ENCODE peak calls at places on chromosomes 6 and 20, in ten cellular contexts. One of them, this sample, is unnamed.

GRCh38 chr6:155528335-155528734 is 72.7 kb upstream of the NOX3 start:
- DNase-seq in sigmoid colon: no peak
- DNase-seq in WTC11: no peak
- DNase-seq in fibroblast of mammary gland: no peak
- DNase-seq in stomach: no peak
- DNase-seq in lower lobe of right lung: no peak
- DNase-seq in cardiac fibroblast: no peak
- DNase-seq in HFF-Myc: no peak
- DNase-seq in uterus: no peak
- DNase-seq in choroid plexus epithelial cell: peak; percentile 18
- DNase-seq in this sample: no peak

GRCh38 chr6:17394192-17394611 is 807 bp downstream of the CAP2 start:
- DNase-seq in sigmoid colon: peak; percentile 76
- DNase-seq in WTC11: peak; percentile 70
- DNase-seq in fibroblast of mammary gland: peak; percentile 48
- DNase-seq in stomach: peak; percentile 28
- DNase-seq in lower lobe of right lung: no peak
- DNase-seq in cardiac fibroblast: peak; percentile 75
- DNase-seq in HFF-Myc: peak; percentile 57
- DNase-seq in uterus: peak; percentile 50
- DNase-seq in choroid plexus epithelial cell: peak; percentile 69
- DNase-seq in this sample: peak; percentile 52

GRCh38 chr20:46501961-46502360 is 11.4 kb downstream of the ZNF334 start:
- DNase-seq in sigmoid colon: no peak
- DNase-seq in WTC11: no peak
- DNase-seq in fibroblast of mammary gland: no peak
- DNase-seq in stomach: no peak
- DNase-seq in lower lobe of right lung: no peak
- DNase-seq in cardiac fibroblast: no peak
- DNase-seq in HFF-Myc: no peak
- DNase-seq in uterus: no peak
- DNase-seq in choroid plexus epithelial cell: no peak
- DNase-seq in this sample: no peak

GRCh38 chr20:37615507-37616425 is 78.1 kb upstream of the CTNNBL1 start:
- DNase-seq in sigmoid colon: no peak
- DNase-seq in WTC11: peak; percentile 85
- DNase-seq in fibroblast of mammary gland: peak; percentile 6
- DNase-seq in stomach: peak; percentile 55
- DNase-seq in lower lobe of right lung: no peak
- DNase-seq in cardiac fibroblast: peak; percentile 26
- DNase-seq in HFF-Myc: peak; percentile 15
- DNase-seq in uterus: no peak
- DNase-seq in choroid plexus epithelial cell: peak; percentile 50
- DNase-seq in this sample: peak; percentile 37

GRCh38 chr6:119129968-119130484 is 51.6 kb upstream of the FAM184A start:
- DNase-seq in sigmoid colon: no peak
- DNase-seq in WTC11: no peak
- DNase-seq in fibroblast of mammary gland: peak; percentile 84
- DNase-seq in stomach: no peak
- DNase-seq in lower lobe of right lung: no peak
- DNase-seq in cardiac fibroblast: peak; percentile 70
- DNase-seq in HFF-Myc: no peak
- DNase-seq in uterus: no peak
- DNase-seq in choroid plexus epithelial cell: peak; percentile 69
- DNase-seq in this sample: no peak

GRCh38 chr6:82767037-82767436 is 298.6 kb downstream of the UBE3D start:
- DNase-seq in sigmoid colon: no peak
- DNase-seq in WTC11: peak; percentile 36
- DNase-seq in fibroblast of mammary gland: no peak
- DNase-seq in stomach: no peak
- DNase-seq in lower lobe of right lung: no peak
- DNase-seq in cardiac fibroblast: no peak
- DNase-seq in HFF-Myc: no peak
- DNase-seq in uterus: no peak
- DNase-seq in choroid plexus epithelial cell: no peak
- DNase-seq in this sample: no peak

GRCh38 chr6:116255246-116255800 is 1.4 kb upstream of the TSPYL4 start:
- DNase-seq in sigmoid colon: no peak
- DNase-seq in WTC11: no peak
- DNase-seq in fibroblast of mammary gland: peak; percentile 34
- DNase-seq in stomach: no peak
- DNase-seq in lower lobe of right lung: no peak
- DNase-seq in cardiac fibroblast: peak; percentile 44
- DNase-seq in HFF-Myc: no peak
- DNase-seq in uterus: no peak
- DNase-seq in choroid plexus epithelial cell: no peak
- DNase-seq in this sample: no peak

GRCh38 chr20:38623061-38623460 is 21.5 kb downstream of the ARHGAP40 start:
- DNase-seq in sigmoid colon: no peak
- DNase-seq in WTC11: no peak
- DNase-seq in fibroblast of mammary gland: no peak
- DNase-seq in stomach: no peak
- DNase-seq in lower lobe of right lung: no peak
- DNase-seq in cardiac fibroblast: no peak
- DNase-seq in HFF-Myc: no peak
- DNase-seq in uterus: no peak
- DNase-seq in choroid plexus epithelial cell: peak; percentile 60
- DNase-seq in this sample: no peak

GRCh38 chr20:50658804-50659380 is 32.5 kb downstream of the RIPOR3 start:
- DNase-seq in sigmoid colon: no peak
- DNase-seq in WTC11: no peak
- DNase-seq in fibroblast of mammary gland: no peak
- DNase-seq in stomach: peak; percentile 72
- DNase-seq in lower lobe of right lung: no peak
- DNase-seq in cardiac fibroblast: peak; percentile 69
- DNase-seq in HFF-Myc: no peak
- DNase-seq in uterus: no peak
- DNase-seq in choroid plexus epithelial cell: no peak
- DNase-seq in this sample: peak; percentile 67
- TF ChIP-seq CTCF in sigmoid colon: no peak
- TF ChIP-seq CTCF in WTC11: no peak
- TF ChIP-seq CTCF in fibroblast of mammary gland: no peak
- TF ChIP-seq CTCF in stomach: peak; percentile 24
- TF ChIP-seq CTCF in lower lobe of right lung: no peak
- TF ChIP-seq CTCF in cardiac fibroblast: no peak
- TF ChIP-seq CTCF in HFF-Myc: no peak
- TF ChIP-seq CTCF in uterus: no peak
- TF ChIP-seq CTCF in choroid plexus epithelial cell: no peak
- TF ChIP-seq CTCF in this sample: no peak

GRCh38 chr6:55449219-55449618 is 122.0 kb downstream of the GFRAL start:
- DNase-seq in sigmoid colon: no peak
- DNase-seq in WTC11: peak; percentile 12
- DNase-seq in fibroblast of mammary gland: peak; percentile 37
- DNase-seq in stomach: no peak
- DNase-seq in lower lobe of right lung: no peak
- DNase-seq in cardiac fibroblast: no peak
- DNase-seq in HFF-Myc: no peak
- DNase-seq in uterus: no peak
- DNase-seq in choroid plexus epithelial cell: peak; percentile 57
- DNase-seq in this sample: no peak
- TF ChIP-seq CTCF in sigmoid colon: no peak
- TF ChIP-seq CTCF in WTC11: no peak
- TF ChIP-seq CTCF in fibroblast of mammary gland: peak; percentile 25
- TF ChIP-seq CTCF in stomach: no peak
- TF ChIP-seq CTCF in lower lobe of right lung: no peak
- TF ChIP-seq CTCF in cardiac fibroblast: no peak
- TF ChIP-seq CTCF in HFF-Myc: no peak
- TF ChIP-seq CTCF in uterus: no peak
- TF ChIP-seq CTCF in choroid plexus epithelial cell: peak; percentile 60
- TF ChIP-seq CTCF in this sample: peak; percentile 19

DNA sequence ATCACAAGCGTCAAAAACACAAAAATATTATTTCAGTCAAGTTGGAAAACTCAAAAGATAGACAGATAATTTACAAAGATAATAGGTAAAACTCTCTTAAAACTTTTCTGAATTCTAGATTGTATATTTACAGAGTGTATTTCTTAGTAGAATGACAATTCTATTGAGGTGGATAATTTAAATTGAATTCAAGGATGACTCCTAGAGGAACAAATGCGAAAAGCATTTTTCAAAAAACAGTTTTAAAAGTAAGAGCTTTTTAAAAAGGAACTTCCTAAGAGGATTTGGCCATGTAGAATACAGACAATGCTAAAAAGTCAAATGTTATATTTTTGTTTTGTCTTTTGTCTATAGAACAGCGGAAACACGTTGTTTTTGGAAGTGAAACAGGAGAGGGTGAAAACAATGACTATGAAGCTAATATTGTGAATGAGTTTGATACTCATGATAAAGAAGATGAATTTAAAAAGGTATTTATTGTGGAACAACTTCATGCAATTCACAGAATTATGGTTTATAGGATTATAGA is 90.1 kb downstream of the DNAH8 start:
- DNase-seq in sigmoid colon: no peak
- DNase-seq in WTC11: no peak
- DNase-seq in fibroblast of mammary gland: no peak
- DNase-seq in stomach: no peak
- DNase-seq in lower lobe of right lung: no peak
- DNase-seq in cardiac fibroblast: no peak
- DNase-seq in HFF-Myc: no peak
- DNase-seq in uterus: no peak
- DNase-seq in choroid plexus epithelial cell: no peak
- DNase-seq in this sample: no peak
- TF ChIP-seq CTCF in sigmoid colon: no peak
- TF ChIP-seq CTCF in WTC11: no peak
- TF ChIP-seq CTCF in fibroblast of mammary gland: no peak
- TF ChIP-seq CTCF in stomach: no peak
- TF ChIP-seq CTCF in lower lobe of right lung: no peak
- TF ChIP-seq CTCF in cardiac fibroblast: no peak
- TF ChIP-seq CTCF in HFF-Myc: no peak
- TF ChIP-seq CTCF in uterus: no peak
- TF ChIP-seq CTCF in choroid plexus epithelial cell: no peak
- TF ChIP-seq CTCF in this sample: no peak

GRCh38 chr6:95133578-95133977 is 443.8 kb upstream of the MANEA start:
- DNase-seq in sigmoid colon: no peak
- DNase-seq in WTC11: no peak
- DNase-seq in fibroblast of mammary gland: no peak
- DNase-seq in stomach: no peak
- DNase-seq in lower lobe of right lung: no peak
- DNase-seq in cardiac fibroblast: no peak
- DNase-seq in HFF-Myc: no peak
- DNase-seq in uterus: no peak
- DNase-seq in choroid plexus epithelial cell: peak; percentile 54
- DNase-seq in this sample: peak; percentile 14
- TF ChIP-seq CTCF in sigmoid colon: no peak
- TF ChIP-seq CTCF in WTC11: no peak
- TF ChIP-seq CTCF in fibroblast of mammary gland: no peak
- TF ChIP-seq CTCF in stomach: no peak
- TF ChIP-seq CTCF in lower lobe of right lung: no peak
- TF ChIP-seq CTCF in cardiac fibroblast: peak; percentile 17
- TF ChIP-seq CTCF in HFF-Myc: no peak
- TF ChIP-seq CTCF in uterus: no peak
- TF ChIP-seq CTCF in choroid plexus epithelial cell: peak; percentile 49
- TF ChIP-seq CTCF in this sample: no peak

GRCh38 chr6:151431336-151431735 is 20.6 kb downstream of the RMND1 start:
- DNase-seq in sigmoid colon: no peak
- DNase-seq in WTC11: no peak
- DNase-seq in fibroblast of mammary gland: no peak
- DNase-seq in stomach: no peak
- DNase-seq in lower lobe of right lung: no peak
- DNase-seq in cardiac fibroblast: no peak
- DNase-seq in HFF-Myc: no peak
- DNase-seq in uterus: no peak
- DNase-seq in choroid plexus epithelial cell: peak; percentile 69
- DNase-seq in this sample: no peak

GRCh38 chr6:151434369-151434768 is 17.6 kb downstream of the RMND1 start:
- DNase-seq in sigmoid colon: no peak
- DNase-seq in WTC11: no peak
- DNase-seq in fibroblast of mammary gland: no peak
- DNase-seq in stomach: no peak
- DNase-seq in lower lobe of right lung: no peak
- DNase-seq in cardiac fibroblast: no peak
- DNase-seq in HFF-Myc: no peak
- DNase-seq in uterus: no peak
- DNase-seq in choroid plexus epithelial cell: no peak
- DNase-seq in this sample: no peak

GRCh38 chr6:151432650-151433049 is 19.3 kb downstream of the RMND1 start:
- DNase-seq in sigmoid colon: no peak
- DNase-seq in WTC11: no peak
- DNase-seq in fibroblast of mammary gland: no peak
- DNase-seq in stomach: no peak
- DNase-seq in lower lobe of right lung: no peak
- DNase-seq in cardiac fibroblast: no peak
- DNase-seq in HFF-Myc: no peak
- DNase-seq in uterus: no peak
- DNase-seq in choroid plexus epithelial cell: no peak
- DNase-seq in this sample: no peak

GRCh38 chr6:151428336-151428735 is 23.6 kb downstream of the RMND1 start:
- DNase-seq in sigmoid colon: no peak
- DNase-seq in WTC11: no peak
- DNase-seq in fibroblast of mammary gland: no peak
- DNase-seq in stomach: no peak
- DNase-seq in lower lobe of right lung: no peak
- DNase-seq in cardiac fibroblast: no peak
- DNase-seq in HFF-Myc: no peak
- DNase-seq in uterus: no peak
- DNase-seq in choroid plexus epithelial cell: no peak
- DNase-seq in this sample: no peak

DNA sequence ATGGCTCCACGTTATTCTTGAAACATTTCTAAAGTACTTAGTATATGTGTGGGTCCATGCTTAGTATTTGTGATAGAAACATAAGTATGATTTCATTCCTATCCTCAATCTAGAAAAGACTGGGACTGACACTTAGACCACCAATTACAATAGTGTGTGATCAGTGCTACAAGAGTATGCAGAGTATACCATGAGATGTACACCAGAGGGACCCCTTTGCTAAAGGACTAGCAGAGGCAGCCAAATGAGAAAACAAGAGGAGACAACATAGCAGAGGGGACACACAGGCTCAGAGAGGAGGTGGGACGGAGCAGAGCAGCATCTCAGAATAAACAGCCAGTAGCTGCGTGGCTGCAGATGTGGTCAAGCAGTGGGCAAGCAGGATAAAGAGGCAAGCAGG is 21.0 kb downstream of the RMND1 start:
- DNase-seq in sigmoid colon: no peak
- DNase-seq in WTC11: no peak
- DNase-seq in fibroblast of mammary gland: no peak
- DNase-seq in stomach: no peak
- DNase-seq in lower lobe of right lung: no peak
- DNase-seq in cardiac fibroblast: no peak
- DNase-seq in HFF-Myc: no peak
- DNase-seq in uterus: no peak
- DNase-seq in choroid plexus epithelial cell: peak; percentile 30
- DNase-seq in this sample: no peak
- TF ChIP-seq CTCF in sigmoid colon: no peak
- TF ChIP-seq CTCF in WTC11: no peak
- TF ChIP-seq CTCF in fibroblast of mammary gland: no peak
- TF ChIP-seq CTCF in stomach: no peak
- TF ChIP-seq CTCF in lower lobe of right lung: no peak
- TF ChIP-seq CTCF in cardiac fibroblast: no peak
- TF ChIP-seq CTCF in HFF-Myc: no peak
- TF ChIP-seq CTCF in uterus: no peak
- TF ChIP-seq CTCF in choroid plexus epithelial cell: peak; percentile 24
- TF ChIP-seq CTCF in this sample: no peak

This sample was measured in Calu3.